ENCODE peak calls at places on chromosomes 7 and 10, in six cellular contexts. One of them, this sample, is unnamed.

GRCh38 chr10:71396714-71397339 is at the start of gene CDH23:
- DNase-seq in IMR-90: no peak
- DNase-seq in H9: peak; percentile 80
- DNase-seq in cardiac fibroblast: no peak
- DNase-seq in thoracic aorta: no peak
- DNase-seq in lower lobe of right lung: no peak
- DNase-seq in this sample: no peak

GRCh38 chr10:42783181-42783549 is 570 bp downstream of the BMS1 start:
- DNase-seq in thoracic aorta: no peak
- DNase-seq in IMR-90: peak; percentile 74
- DNase-seq in cardiac fibroblast: peak; percentile 64
- DNase-seq in lower lobe of right lung: no peak
- DNase-seq in H9: no peak
- DNase-seq in this sample: peak; percentile 64

GRCh38 chr7:28855538-28856217 is 102.5 kb downstream of the TRIL start:
- DNase-seq in H9: no peak
- DNase-seq in IMR-90: peak; percentile 97
- DNase-seq in lower lobe of right lung: no peak
- DNase-seq in cardiac fibroblast: peak; percentile 66
- DNase-seq in thoracic aorta: no peak
- DNase-seq in this sample: peak; percentile 98

GRCh38 chr7:19989906-19990305 is 216.5 kb upstream of the TMEM196 start:
- DNase-seq in thoracic aorta: no peak
- DNase-seq in cardiac fibroblast: no peak
- DNase-seq in IMR-90: no peak
- DNase-seq in H9: no peak
- DNase-seq in lower lobe of right lung: no peak
- DNase-seq in this sample: no peak

GRCh38 chr10:7410306-7410799 is 481 bp downstream of the SFMBT2 start:
- DNase-seq in cardiac fibroblast: no peak
- DNase-seq in lower lobe of right lung: peak; percentile 57
- DNase-seq in H9: peak; percentile 68
- DNase-seq in thoracic aorta: no peak
- DNase-seq in IMR-90: peak; percentile 10
- DNase-seq in this sample: no peak

GRCh38 chr7:44431091-44431608 is 59.3 kb downstream of the NUDCD3 start:
- DNase-seq in H9: peak; percentile 76
- DNase-seq in IMR-90: peak; percentile 28
- DNase-seq in cardiac fibroblast: no peak
- DNase-seq in thoracic aorta: no peak
- DNase-seq in lower lobe of right lung: no peak
- DNase-seq in this sample: no peak

GRCh38 chr10:77641788-77642397 is 4.3 kb upstream of the KCNMA1 start:
- DNase-seq in thoracic aorta: peak; percentile 77
- DNase-seq in IMR-90: peak; percentile 83
- DNase-seq in cardiac fibroblast: peak; percentile 84
- DNase-seq in lower lobe of right lung: no peak
- DNase-seq in H9: no peak
- DNase-seq in this sample: peak; percentile 75

GRCh38 chr10:5411941-5412276 is 448 bp upstream of the NET1 start:
- DNase-seq in IMR-90: no peak
- DNase-seq in cardiac fibroblast: no peak
- DNase-seq in H9: no peak
- DNase-seq in lower lobe of right lung: no peak
- DNase-seq in thoracic aorta: no peak
- DNase-seq in this sample: peak; percentile 9

GRCh38 chr7:54864718-54865117 is 105.7 kb upstream of the SEC61G start:
- DNase-seq in H9: no peak
- DNase-seq in cardiac fibroblast: no peak
- DNase-seq in IMR-90: peak; percentile 64
- DNase-seq in thoracic aorta: no peak
- DNase-seq in lower lobe of right lung: no peak
- DNase-seq in this sample: no peak

GRCh38 chr10:119217937-119218579 is 10.7 kb downstream of the GRK5 start:
- DNase-seq in lower lobe of right lung: no peak
- DNase-seq in IMR-90: peak; percentile 69
- DNase-seq in H9: no peak
- DNase-seq in thoracic aorta: no peak
- DNase-seq in cardiac fibroblast: peak; percentile 92
- DNase-seq in this sample: no peak

GRCh38 chr7:104156842-104157277 is 51.0 kb downstream of the ORC5 start:
- DNase-seq in cardiac fibroblast: peak; percentile 56
- DNase-seq in lower lobe of right lung: no peak
- DNase-seq in thoracic aorta: no peak
- DNase-seq in H9: no peak
- DNase-seq in IMR-90: peak; percentile 57
- DNase-seq in this sample: peak; percentile 19

GRCh38 chr10:96370575-96371157 is 11.9 kb upstream of the OPALIN start:
- DNase-seq in thoracic aorta: no peak
- DNase-seq in IMR-90: peak; percentile 17
- DNase-seq in H9: peak; percentile 82
- DNase-seq in lower lobe of right lung: no peak
- DNase-seq in cardiac fibroblast: peak; percentile 50
- DNase-seq in this sample: peak; percentile 23

GRCh38 chr10:24213881-24214280 is 4.9 kb downstream of the KIAA1217 start:
- DNase-seq in H9: no peak
- DNase-seq in thoracic aorta: no peak
- DNase-seq in cardiac fibroblast: no peak
- DNase-seq in IMR-90: no peak
- DNase-seq in lower lobe of right lung: no peak
- DNase-seq in this sample: no peak

GRCh38 chr10:50798297-50798696 is 58.6 kb downstream of the ASAH2B start:
- DNase-seq in IMR-90: no peak
- DNase-seq in H9: no peak
- DNase-seq in thoracic aorta: no peak
- DNase-seq in cardiac fibroblast: no peak
- DNase-seq in lower lobe of right lung: no peak
- DNase-seq in this sample: no peak

GRCh38 chr7:1419688-1420087 is 39.6 kb downstream of the MICALL2 start:
- DNase-seq in H9: peak; percentile 68
- DNase-seq in cardiac fibroblast: no peak
- DNase-seq in IMR-90: no peak
- DNase-seq in lower lobe of right lung: no peak
- DNase-seq in thoracic aorta: no peak
- DNase-seq in this sample: no peak
- TF ChIP-seq CTCF in H9: peak; percentile 46
- TF ChIP-seq CTCF in cardiac fibroblast: no peak
- TF ChIP-seq CTCF in IMR-90: no peak
- TF ChIP-seq CTCF in lower lobe of right lung: no peak
- TF ChIP-seq CTCF in thoracic aorta: no peak
- TF ChIP-seq CTCF in this sample: no peak

GRCh38 chr7:135834262-135834661 is 85.6 kb upstream of the FAM180A start:
- DNase-seq in H9: no peak
- DNase-seq in thoracic aorta: no peak
- DNase-seq in IMR-90: no peak
- DNase-seq in cardiac fibroblast: no peak
- DNase-seq in lower lobe of right lung: no peak
- DNase-seq in this sample: no peak

GRCh38 chr7:135833642-135834041 is 85.0 kb upstream of the FAM180A start:
- DNase-seq in IMR-90: no peak
- DNase-seq in lower lobe of right lung: no peak
- DNase-seq in cardiac fibroblast: no peak
- DNase-seq in H9: no peak
- DNase-seq in thoracic aorta: no peak
- DNase-seq in this sample: no peak

GRCh38 chr7:135842446-135843175 is 94.0 kb upstream of the FAM180A start:
- DNase-seq in H9: no peak
- DNase-seq in lower lobe of right lung: no peak
- DNase-seq in IMR-90: no peak
- DNase-seq in cardiac fibroblast: no peak
- DNase-seq in thoracic aorta: no peak
- DNase-seq in this sample: no peak

GRCh38 chr7:135843214-135843613 is 94.6 kb upstream of the FAM180A start:
- DNase-seq in H9: no peak
- DNase-seq in thoracic aorta: no peak
- DNase-seq in cardiac fibroblast: no peak
- DNase-seq in lower lobe of right lung: no peak
- DNase-seq in IMR-90: no peak
- DNase-seq in this sample: no peak

GRCh38 chr7:135837675-135838074 is 89.1 kb upstream of the FAM180A start:
- DNase-seq in IMR-90: no peak
- DNase-seq in thoracic aorta: no peak
- DNase-seq in lower lobe of right lung: no peak
- DNase-seq in cardiac fibroblast: no peak
- DNase-seq in H9: no peak
- DNase-seq in this sample: no peak
- TF ChIP-seq CTCF in IMR-90: no peak
- TF ChIP-seq CTCF in thoracic aorta: no peak
- TF ChIP-seq CTCF in lower lobe of right lung: no peak
- TF ChIP-seq CTCF in cardiac fibroblast: no peak
- TF ChIP-seq CTCF in H9: no peak
- TF ChIP-seq CTCF in this sample: no peak

DNA sequence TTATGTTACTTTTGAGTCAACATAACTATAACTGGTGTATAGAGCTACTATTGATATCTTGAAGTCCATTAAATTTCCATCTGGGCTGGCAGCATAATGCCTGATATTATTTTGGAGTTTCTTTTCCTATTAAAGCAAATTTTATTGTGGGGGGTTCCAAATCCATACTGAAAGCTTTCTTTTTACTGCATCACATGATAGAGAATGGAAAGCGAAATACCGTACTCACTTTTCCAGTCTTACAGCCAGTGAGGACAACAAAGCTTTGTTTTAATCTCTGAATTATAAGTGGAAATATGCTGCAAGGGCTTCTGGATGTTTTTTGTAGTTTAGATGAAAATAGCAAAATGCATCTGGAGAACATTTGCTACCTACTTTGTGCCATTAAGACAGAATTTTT is 477.5 kb upstream of the SEMA3D start:
- DNase-seq in H9: no peak
- DNase-seq in cardiac fibroblast: no peak
- DNase-seq in lower lobe of right lung: no peak
- DNase-seq in IMR-90: no peak
- DNase-seq in thoracic aorta: no peak
- DNase-seq in this sample: no peak
- TF ChIP-seq CTCF in H9: no peak
- TF ChIP-seq CTCF in cardiac fibroblast: no peak
- TF ChIP-seq CTCF in lower lobe of right lung: no peak
- TF ChIP-seq CTCF in IMR-90: no peak
- TF ChIP-seq CTCF in thoracic aorta: no peak
- TF ChIP-seq CTCF in this sample: no peak

GRCh38 chr10:19054289-19054688 is 5.7 kb downstream of the MALRD1 start:
- DNase-seq in cardiac fibroblast: no peak
- DNase-seq in IMR-90: no peak
- DNase-seq in H9: no peak
- DNase-seq in thoracic aorta: no peak
- DNase-seq in lower lobe of right lung: no peak
- DNase-seq in this sample: no peak
- TF ChIP-seq CTCF in cardiac fibroblast: no peak
- TF ChIP-seq CTCF in IMR-90: no peak
- TF ChIP-seq CTCF in H9: no peak
- TF ChIP-seq CTCF in thoracic aorta: no peak
- TF ChIP-seq CTCF in lower lobe of right lung: no peak
- TF ChIP-seq CTCF in this sample: no peak

GRCh38 chr7:137606061-137606674 is 240.6 kb downstream of the DGKI start:
- DNase-seq in IMR-90: peak; percentile 71
- DNase-seq in H9: no peak
- DNase-seq in cardiac fibroblast: peak; percentile 80
- DNase-seq in lower lobe of right lung: no peak
- DNase-seq in thoracic aorta: no peak
- DNase-seq in this sample: peak; percentile 53
- TF ChIP-seq CTCF in IMR-90: peak; percentile 56
- TF ChIP-seq CTCF in H9: peak; percentile 76
- TF ChIP-seq CTCF in cardiac fibroblast: peak; percentile 28
- TF ChIP-seq CTCF in lower lobe of right lung: peak; percentile 48
- TF ChIP-seq CTCF in thoracic aorta: peak; percentile 41
- TF ChIP-seq CTCF in this sample: peak; percentile 86

DNA sequence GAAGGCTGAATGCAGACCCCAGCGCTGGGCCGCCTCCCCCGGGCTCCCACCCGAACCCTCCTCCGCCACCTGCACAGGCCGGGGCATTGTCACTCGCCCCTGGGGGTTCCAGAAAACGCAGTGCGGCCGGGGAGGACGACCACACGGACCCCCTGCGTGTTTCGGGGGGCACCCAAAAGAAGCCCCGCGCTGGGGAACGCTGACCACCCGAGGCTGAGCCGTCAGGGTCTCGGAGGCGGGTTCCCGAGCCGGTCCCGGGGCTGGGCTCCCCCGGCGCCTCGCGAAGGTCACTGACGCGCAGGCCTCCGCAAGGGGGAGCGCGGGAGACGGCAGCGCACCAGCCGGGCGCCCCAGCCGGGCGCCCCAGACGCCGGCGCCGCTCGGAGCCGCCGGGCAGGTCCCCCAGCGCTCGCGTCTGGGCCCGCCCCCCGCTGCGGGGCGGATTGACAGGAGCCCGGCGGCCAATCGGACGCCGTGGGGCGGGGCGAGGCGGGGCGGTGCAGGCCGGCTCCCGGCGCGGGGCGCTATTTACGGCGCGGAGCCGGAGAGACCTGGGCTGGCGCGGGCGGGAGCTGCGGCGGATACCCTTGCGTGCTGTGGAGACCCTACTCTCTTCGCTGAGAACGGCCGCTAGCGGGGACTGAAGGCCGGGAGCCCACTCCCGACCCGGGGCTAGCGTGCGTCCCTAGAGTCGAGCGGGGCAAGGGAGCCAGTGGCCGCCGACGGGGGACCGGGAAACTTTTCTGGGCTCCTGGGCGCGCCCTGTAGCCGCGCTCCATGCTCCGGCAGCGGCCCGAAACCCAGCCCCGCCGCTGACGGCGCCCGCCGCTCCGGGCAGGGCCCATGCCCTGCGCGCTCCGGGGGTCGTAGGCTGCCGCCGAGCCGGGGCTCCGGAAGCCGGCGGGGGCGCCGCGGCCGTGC is at the start of gene BAMBI:
- DNase-seq in IMR-90: peak; percentile 89
- DNase-seq in lower lobe of right lung: peak; percentile 94
- DNase-seq in cardiac fibroblast: peak; percentile 96
- DNase-seq in H9: peak; percentile 89
- DNase-seq in thoracic aorta: peak; percentile 45
- DNase-seq in this sample: peak; percentile 76
- TF ChIP-seq CTCF in IMR-90: peak; percentile 83
- TF ChIP-seq CTCF in lower lobe of right lung: peak; percentile 63
- TF ChIP-seq CTCF in cardiac fibroblast: peak; percentile 18
- TF ChIP-seq CTCF in H9: peak; percentile 62
- TF ChIP-seq CTCF in thoracic aorta: peak; percentile 59
- TF ChIP-seq CTCF in this sample: peak; percentile 82

This sample was measured in HFFc6.